ENCODE peak calls at places on chromosomes 6 and 20, in six cellular contexts. J is sigmoid colon, P is HCT116, B is suprapubic skin, U is spleen, Y is HepG2. O is an unnamed sample.

GRCh38 chr20:10357974-10358373 is 76.0 kb downstream of the MKKS start:
- DNase-seq in B (no peak), Y (no peak), U (no peak), P (no peak), J (no peak), O (no peak)

GRCh38 chr20:31560900-31561598 is 44.0 kb upstream of the ID1 start:
- DNase-seq in B (no peak), U (no peak), P (peak; percentile 91), J (no peak), Y (no peak), O (peak; percentile 57)

GRCh38 chr6:104527761-104528415 is 331.8 kb downstream of the HACE1 start:
- DNase-seq in J (peak; percentile 65), Y (peak; percentile 24), B (no peak), U (no peak), P (no peak), O (no peak)

GRCh38 chr6:43856005-43856765 is 86.2 kb downstream of the VEGFA start:
- DNase-seq in Y (peak; percentile 86), P (peak; percentile 21), J (no peak), U (no peak), B (no peak), O (no peak)

GRCh38 chr6:124119591-124119990 is 315.9 kb downstream of the NKAIN2 start:
- DNase-seq in B (no peak), J (no peak), U (no peak), Y (no peak), P (no peak), O (no peak)

GRCh38 chr20:63533871-63534393 is 3.2 kb downstream of the PTK6 start:
- DNase-seq in J (no peak), Y (no peak), U (peak; percentile 79), P (no peak), B (no peak), O (no peak)

GRCh38 chr6:96613291-96613999 is 50.5 kb downstream of the FHL5 start:
- DNase-seq in Y (no peak), U (no peak), J (no peak), P (no peak), B (no peak), O (no peak)

GRCh38 chr20:5864428-5864827 is 85.9 kb downstream of the TRMT6 start:
- DNase-seq in J (no peak), B (no peak), U (no peak), Y (no peak), P (no peak), O (no peak)

GRCh38 chr6:71294121-71294523 is 5.5 kb downstream of the OGFRL1 start:
- DNase-seq in P (no peak), B (no peak), Y (no peak), U (no peak), J (no peak), O (no peak)

GRCh38 chr6:43749461-43749860 is 20.6 kb upstream of the VEGFA start:
- DNase-seq in P (no peak), U (no peak), Y (no peak), J (no peak), B (peak; percentile 7), O (peak; percentile 3)

GRCh38 chr6:140784573-140784972 is 1348.2 kb upstream of the GJE1 start:
- DNase-seq in P (no peak), B (no peak), J (no peak), Y (no peak), U (no peak), O (no peak)

GRCh38 chr20:10357061-10357708 is 76.8 kb downstream of the MKKS start:
- DNase-seq in J (no peak), P (no peak), U (no peak), B (no peak), Y (no peak), O (no peak)

GRCh38 chr20:41001497-41001896 is 27.1 kb upstream of the TOP1 start:
- DNase-seq in B (no peak), U (no peak), Y (no peak), P (no peak), J (no peak), O (no peak)

GRCh38 chr6:33822575-33823395 is 19.0 kb upstream of the MLN start:
- DNase-seq in B (no peak), U (no peak), Y (peak; percentile 56), J (no peak), P (peak; percentile 66), O (no peak)

DNA sequence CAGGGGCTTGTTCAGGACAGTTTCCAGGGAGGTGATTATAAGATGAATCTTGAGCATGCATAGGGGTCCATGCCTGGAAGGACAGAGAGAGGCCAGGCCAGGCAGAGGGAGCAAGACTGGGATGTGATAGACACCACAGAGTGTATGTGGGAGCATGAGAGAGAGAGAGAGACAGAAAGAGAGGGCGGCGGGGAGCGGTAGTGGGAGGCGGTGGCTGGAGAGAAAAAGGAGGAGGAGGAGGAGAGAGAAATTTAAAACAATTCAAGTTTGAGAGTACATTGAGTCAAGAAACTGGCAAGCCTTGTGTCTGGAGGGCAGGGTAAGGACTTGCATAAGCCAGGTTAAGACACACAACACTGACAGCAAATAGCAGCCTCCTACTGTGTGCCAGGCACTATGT is 162.9 kb upstream of the HDAC2 start:
- DNase-seq in B (no peak), J (no peak), Y (no peak), U (no peak), P (no peak), O (no peak)
- TF ChIP-seq POLR2AphosphoS5 in B (no peak), J (no peak), Y (no peak), U (no peak), P (no peak), O (no peak)

GRCh38 chr6:144954241-144954556 is 669.1 kb downstream of the UTRN start:
- DNase-seq in Y (no peak), P (no peak), B (no peak), J (no peak), U (no peak), O (no peak)

GRCh38 chr6:144955392-144955791 is 670.3 kb downstream of the UTRN start:
- DNase-seq in J (no peak), P (no peak), B (no peak), Y (no peak), U (no peak), O (no peak)

GRCh38 chr6:144951730-144952437 is 666.7 kb downstream of the UTRN start:
- DNase-seq in P (no peak), J (no peak), B (no peak), Y (no peak), U (no peak), O (no peak)

GRCh38 chr6:144952456-144953240 is 667.5 kb downstream of the UTRN start:
- DNase-seq in J (no peak), B (no peak), P (no peak), U (no peak), Y (no peak), O (no peak)

DNA sequence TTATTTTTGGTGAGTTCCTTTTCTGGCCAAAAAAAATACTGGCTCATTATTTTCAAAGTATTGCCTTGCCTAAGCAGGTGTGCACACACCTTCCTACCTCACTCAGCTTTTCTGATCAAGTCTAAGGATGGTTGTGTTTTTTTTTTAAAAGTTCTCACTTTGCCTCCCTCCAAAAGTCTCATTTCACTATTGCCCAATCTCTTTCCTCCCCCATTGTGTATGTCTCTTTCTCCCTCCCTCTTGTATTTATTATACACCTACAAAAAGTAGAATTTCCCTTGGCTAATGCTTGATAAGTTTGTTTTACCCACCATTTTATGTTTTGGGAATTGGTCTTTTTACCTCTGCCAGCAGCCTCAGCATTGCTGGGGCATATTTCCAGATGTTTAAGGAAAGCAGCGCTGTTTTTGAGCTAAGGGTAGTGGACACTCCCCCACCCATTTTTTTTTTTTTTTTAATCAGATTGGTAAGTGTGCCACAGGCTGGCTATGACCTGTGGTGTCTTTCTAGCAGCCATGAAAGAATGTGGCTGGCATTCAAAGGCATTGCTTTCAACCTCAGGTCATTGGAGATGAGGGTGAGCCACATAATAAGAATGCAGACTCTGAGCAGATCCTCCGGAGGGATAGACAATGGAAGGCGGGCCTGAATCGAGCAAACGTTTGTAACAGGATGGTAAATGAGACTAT is 668.6 kb downstream of the UTRN start:
- DNase-seq in U (no peak), P (peak; percentile 45), J (no peak), B (no peak), Y (no peak), O (no peak)
- H3K9me3 ChIP-seq in U (no peaks in the 10 kb centered on the region), P (no peaks in the 10 kb centered on the region), J (no peaks in the 10 kb centered on the region), B (no peaks in the 10 kb centered on the region), Y (no peaks in the 10 kb centered on the region), O (no peaks in the 10 kb centered on the region)

DNA sequence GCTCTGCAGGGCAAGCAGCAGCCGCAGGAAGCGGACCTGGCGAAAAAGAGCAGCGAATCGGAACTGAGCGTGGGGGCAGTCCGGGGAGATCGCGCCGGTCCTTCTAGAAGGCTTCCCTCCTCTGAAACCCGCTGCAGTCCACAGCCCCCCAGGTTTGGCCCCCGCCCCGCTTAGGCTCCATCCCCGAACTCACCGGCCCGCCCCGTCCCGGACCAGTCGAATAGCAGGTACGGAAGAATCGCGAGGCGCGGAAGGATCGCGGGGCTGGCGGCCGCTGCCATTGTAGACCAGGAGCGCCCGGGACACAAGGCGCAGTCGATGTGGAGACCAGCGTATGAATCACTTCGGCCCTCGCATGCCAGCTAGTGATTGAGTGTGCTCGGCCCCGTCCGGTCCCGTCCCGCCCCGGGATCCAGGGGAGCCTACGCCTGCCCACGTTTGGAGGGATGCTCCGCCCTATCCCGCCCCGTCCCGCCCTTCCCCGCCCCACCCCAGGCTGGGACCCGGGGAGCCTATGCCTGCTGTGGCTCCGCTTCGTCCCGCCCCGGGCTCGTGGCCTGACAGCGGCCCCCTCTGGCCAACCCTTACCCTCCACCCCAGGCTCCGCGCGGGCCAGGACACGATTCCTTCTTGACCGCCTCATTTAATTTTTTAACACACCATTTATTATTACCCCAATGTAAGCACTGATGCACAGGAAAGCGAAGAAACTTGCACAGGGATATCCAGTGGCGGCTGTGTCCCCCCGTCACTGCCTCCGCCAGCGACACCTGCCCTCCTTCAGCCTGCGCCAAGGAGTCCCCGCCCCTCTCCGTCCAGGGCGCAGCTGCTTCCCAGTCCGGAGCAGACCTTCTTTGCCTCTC is at the start of gene ULBP3:
- DNase-seq in B (peak; percentile 90), U (peak; percentile 91), J (peak; percentile 89), P (peak; percentile 89), Y (peak; percentile 69), O (peak; percentile 81)
- TF ChIP-seq POLR2AphosphoS5 in B (no peak), U (peak; percentile 78), J (peak; percentile 43), P (peak; percentile 99), Y (no peak), O (peak; percentile 54)

GRCh38 chr20:8218861-8219260 is 86.8 kb downstream of the PLCB1 start:
- DNase-seq in J (no peak), P (no peak), U (no peak), Y (no peak), B (no peak), O (no peak)
- H3K9me3 ChIP-seq in J (no peaks in the 10 kb centered on the region), P (no peaks in the 10 kb centered on the region), U (no peaks in the 10 kb centered on the region), Y (no peaks in the 10 kb centered on the region), B (no peaks in the 10 kb centered on the region), O (no peaks in the 10 kb centered on the region)

DNA sequence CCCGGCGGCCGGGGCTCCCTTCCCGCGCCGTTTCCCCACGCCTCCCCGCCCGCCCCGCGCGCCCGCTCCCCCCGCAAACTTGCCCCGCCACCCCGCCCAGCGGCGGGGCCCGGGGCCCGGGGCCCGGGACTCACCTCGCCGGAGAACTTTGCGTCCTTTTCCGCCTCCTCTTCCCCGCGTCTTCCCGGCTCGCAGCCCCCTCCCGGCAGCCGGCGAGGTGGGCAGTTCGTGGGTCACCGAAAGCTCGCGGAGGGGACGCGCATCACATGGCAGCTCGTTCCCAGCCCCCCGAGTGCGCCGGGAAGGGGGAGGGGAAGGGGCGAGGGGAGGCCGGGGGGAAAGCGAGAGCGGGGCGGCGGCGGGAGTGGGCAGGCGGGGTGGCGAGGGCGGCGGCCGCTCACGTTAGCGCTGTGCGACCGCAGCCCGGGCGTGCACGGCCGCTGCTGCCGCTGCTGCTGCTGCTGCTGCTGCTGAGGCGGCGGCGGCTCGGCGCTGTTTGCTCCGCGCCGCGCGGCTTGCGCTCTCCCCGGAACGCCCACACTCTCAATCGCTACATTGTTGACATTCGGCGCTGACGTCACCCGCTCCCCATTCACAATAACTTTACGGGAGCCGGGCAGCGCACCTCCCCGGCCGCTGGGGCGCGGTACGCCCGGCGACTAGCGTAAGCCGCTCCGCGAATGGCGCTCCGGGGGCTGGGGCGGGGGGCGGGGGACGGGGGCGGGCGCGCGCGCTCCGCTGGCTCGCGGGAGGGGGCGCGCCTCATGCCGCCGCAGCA is at the start of gene BACH2:
- DNase-seq in J (peak; percentile 95), U (peak; percentile 96), Y (peak; percentile 73), P (peak; percentile 68), B (peak; percentile 93), O (peak; percentile 89)
- TF ChIP-seq POLR2AphosphoS5 in J (peak; percentile 71), U (peak; percentile 94), Y (no peak), P (peak; percentile 58), B (no peak), O (no peak)

O was measured in breast epithelium.